ENCODE peak calls at places on chromosomes 3 and 15, in seven cellular contexts. One of them, this sample, is unnamed.

GRCh38 chr15:47820047-47820779 is 102.9 kb downstream of the SEMA6D start:
- DNase-seq in EL: no peak
- DNase-seq in ELR: peak; percentile 32
- DNase-seq in HT-29: no peak
- DNase-seq in SW480: no peak
- DNase-seq in upper lobe of right lung: no peak
- DNase-seq in activated naive CD4-positive, alpha-beta T cell treated with anti-CD3 and anti-CD28 coated beads, Interleukin-2, amount 50 U/mL, for 16 hours: no peak
- DNase-seq in this sample: peak; percentile 74

GRCh38 chr3:73580343-73580742 is 44.4 kb downstream of the PDZRN3 start:
- DNase-seq in ELR: peak; percentile 68
- DNase-seq in upper lobe of right lung: no peak
- DNase-seq in EL: peak; percentile 86
- DNase-seq in activated naive CD4-positive, alpha-beta T cell treated with anti-CD3 and anti-CD28 coated beads, Interleukin-2, amount 50 U/mL, for 16 hours: no peak
- DNase-seq in SW480: no peak
- DNase-seq in HT-29: peak; percentile 1
- DNase-seq in this sample: peak; percentile 18

GRCh38 chr3:150110097-150110496 is 139.4 kb upstream of the PFN2 start:
- DNase-seq in activated naive CD4-positive, alpha-beta T cell treated with anti-CD3 and anti-CD28 coated beads, Interleukin-2, amount 50 U/mL, for 16 hours: no peak
- DNase-seq in SW480: no peak
- DNase-seq in ELR: no peak
- DNase-seq in upper lobe of right lung: no peak
- DNase-seq in HT-29: no peak
- DNase-seq in EL: no peak
- DNase-seq in this sample: peak; percentile 39

GRCh38 chr3:167466961-167467360 is 6.9 kb downstream of the SERPINI2 start:
- DNase-seq in HT-29: no peak
- DNase-seq in EL: no peak
- DNase-seq in SW480: no peak
- DNase-seq in activated naive CD4-positive, alpha-beta T cell treated with anti-CD3 and anti-CD28 coated beads, Interleukin-2, amount 50 U/mL, for 16 hours: no peak
- DNase-seq in upper lobe of right lung: no peak
- DNase-seq in ELR: no peak
- DNase-seq in this sample: no peak

GRCh38 chr15:59622289-59622688 is 10.7 kb downstream of the GCNT3 start:
- DNase-seq in ELR: peak; percentile 79
- DNase-seq in activated naive CD4-positive, alpha-beta T cell treated with anti-CD3 and anti-CD28 coated beads, Interleukin-2, amount 50 U/mL, for 16 hours: peak; percentile 37
- DNase-seq in HT-29: peak; percentile 88
- DNase-seq in SW480: peak; percentile 65
- DNase-seq in upper lobe of right lung: no peak
- DNase-seq in EL: peak; percentile 63
- DNase-seq in this sample: peak; percentile 86

GRCh38 chr3:118960876-118961275 is 73.8 kb downstream of the IGSF11 start:
- DNase-seq in SW480: no peak
- DNase-seq in HT-29: no peak
- DNase-seq in EL: no peak
- DNase-seq in activated naive CD4-positive, alpha-beta T cell treated with anti-CD3 and anti-CD28 coated beads, Interleukin-2, amount 50 U/mL, for 16 hours: no peak
- DNase-seq in ELR: no peak
- DNase-seq in upper lobe of right lung: no peak
- DNase-seq in this sample: peak; percentile 53

GRCh38 chr3:193589616-193590015 is 3.4 kb upstream of the OPA1 start:
- DNase-seq in SW480: no peak
- DNase-seq in ELR: no peak
- DNase-seq in upper lobe of right lung: no peak
- DNase-seq in EL: no peak
- DNase-seq in activated naive CD4-positive, alpha-beta T cell treated with anti-CD3 and anti-CD28 coated beads, Interleukin-2, amount 50 U/mL, for 16 hours: no peak
- DNase-seq in HT-29: no peak
- DNase-seq in this sample: no peak

GRCh38 chr3:141399979-141400971 is 32.0 kb downstream of the ZBTB38 start:
- DNase-seq in ELR: no peak
- DNase-seq in upper lobe of right lung: no peak
- DNase-seq in SW480: no peak
- DNase-seq in activated naive CD4-positive, alpha-beta T cell treated with anti-CD3 and anti-CD28 coated beads, Interleukin-2, amount 50 U/mL, for 16 hours: no peak
- DNase-seq in EL: no peak
- DNase-seq in HT-29: no peak
- DNase-seq in this sample: no peak

GRCh38 chr3:32493437-32494414 is 8.9 kb downstream of the CMTM6 start:
- DNase-seq in SW480: no peak
- DNase-seq in EL: peak; percentile 56
- DNase-seq in activated naive CD4-positive, alpha-beta T cell treated with anti-CD3 and anti-CD28 coated beads, Interleukin-2, amount 50 U/mL, for 16 hours: no peak
- DNase-seq in upper lobe of right lung: no peak
- DNase-seq in HT-29: no peak
- DNase-seq in ELR: peak; percentile 52
- DNase-seq in this sample: no peak

GRCh38 chr3:150203273-150203672 is 204.8 kb upstream of the TSC22D2 start:
- DNase-seq in EL: no peak
- DNase-seq in activated naive CD4-positive, alpha-beta T cell treated with anti-CD3 and anti-CD28 coated beads, Interleukin-2, amount 50 U/mL, for 16 hours: no peak
- DNase-seq in SW480: no peak
- DNase-seq in HT-29: no peak
- DNase-seq in ELR: no peak
- DNase-seq in upper lobe of right lung: no peak
- DNase-seq in this sample: no peak

GRCh38 chr3:124701687-124702086 is 28.6 kb upstream of the UMPS start:
- DNase-seq in activated naive CD4-positive, alpha-beta T cell treated with anti-CD3 and anti-CD28 coated beads, Interleukin-2, amount 50 U/mL, for 16 hours: no peak
- DNase-seq in HT-29: no peak
- DNase-seq in ELR: peak; percentile 57
- DNase-seq in upper lobe of right lung: no peak
- DNase-seq in SW480: no peak
- DNase-seq in EL: peak; percentile 74
- DNase-seq in this sample: no peak

GRCh38 chr3:156416846-156417581 is 137.9 kb downstream of the SSR3 start:
- DNase-seq in activated naive CD4-positive, alpha-beta T cell treated with anti-CD3 and anti-CD28 coated beads, Interleukin-2, amount 50 U/mL, for 16 hours: no peak
- DNase-seq in HT-29: peak; percentile 2
- DNase-seq in EL: no peak
- DNase-seq in ELR: no peak
- DNase-seq in upper lobe of right lung: no peak
- DNase-seq in SW480: peak; percentile 65
- DNase-seq in this sample: peak; percentile 80

GRCh38 chr15:66625974-66626373 is 60.2 kb upstream of the LCTL start:
- DNase-seq in activated naive CD4-positive, alpha-beta T cell treated with anti-CD3 and anti-CD28 coated beads, Interleukin-2, amount 50 U/mL, for 16 hours: no peak
- DNase-seq in SW480: no peak
- DNase-seq in upper lobe of right lung: no peak
- DNase-seq in HT-29: no peak
- DNase-seq in EL: no peak
- DNase-seq in ELR: peak; percentile 58
- DNase-seq in this sample: peak; percentile 9

GRCh38 chr15:100190675-100191074 is 151.1 kb downstream of the ADAMTS17 start:
- DNase-seq in activated naive CD4-positive, alpha-beta T cell treated with anti-CD3 and anti-CD28 coated beads, Interleukin-2, amount 50 U/mL, for 16 hours: no peak
- DNase-seq in upper lobe of right lung: no peak
- DNase-seq in HT-29: no peak
- DNase-seq in EL: no peak
- DNase-seq in ELR: no peak
- DNase-seq in SW480: no peak
- DNase-seq in this sample: no peak

GRCh38 chr15:101407439-101407838 is 82.1 kb downstream of the PCSK6 start:
- DNase-seq in HT-29: no peak
- DNase-seq in ELR: no peak
- DNase-seq in upper lobe of right lung: peak; percentile 30
- DNase-seq in EL: no peak
- DNase-seq in SW480: no peak
- DNase-seq in activated naive CD4-positive, alpha-beta T cell treated with anti-CD3 and anti-CD28 coated beads, Interleukin-2, amount 50 U/mL, for 16 hours: no peak
- DNase-seq in this sample: no peak

GRCh38 chr3:23035927-23036640 is 167.0 kb upstream of the UBE2E2 start:
- DNase-seq in HT-29: peak; percentile 41
- DNase-seq in activated naive CD4-positive, alpha-beta T cell treated with anti-CD3 and anti-CD28 coated beads, Interleukin-2, amount 50 U/mL, for 16 hours: no peak
- DNase-seq in ELR: no peak
- DNase-seq in EL: no peak
- DNase-seq in upper lobe of right lung: peak; percentile 68
- DNase-seq in SW480: peak; percentile 33
- DNase-seq in this sample: peak; percentile 43

GRCh38 chr15:85073556-85074194 is 92.0 kb downstream of the PDE8A start:
- DNase-seq in SW480: no peak
- DNase-seq in EL: peak; percentile 25
- DNase-seq in upper lobe of right lung: no peak
- DNase-seq in activated naive CD4-positive, alpha-beta T cell treated with anti-CD3 and anti-CD28 coated beads, Interleukin-2, amount 50 U/mL, for 16 hours: no peak
- DNase-seq in HT-29: no peak
- DNase-seq in ELR: peak; percentile 55
- DNase-seq in this sample: peak; percentile 22

GRCh38 chr3:112377418-112378071 is 44.6 kb downstream of the CD200 start:
- DNase-seq in HT-29: no peak
- DNase-seq in SW480: no peak
- DNase-seq in ELR: no peak
- DNase-seq in activated naive CD4-positive, alpha-beta T cell treated with anti-CD3 and anti-CD28 coated beads, Interleukin-2, amount 50 U/mL, for 16 hours: no peak
- DNase-seq in EL: no peak
- DNase-seq in upper lobe of right lung: no peak
- DNase-seq in this sample: no peak

GRCh38 chr3:40915346-40915865 is 283.9 kb upstream of the CTNNB1 start:
- DNase-seq in ELR: no peak
- DNase-seq in upper lobe of right lung: no peak
- DNase-seq in EL: no peak
- DNase-seq in HT-29: no peak
- DNase-seq in activated naive CD4-positive, alpha-beta T cell treated with anti-CD3 and anti-CD28 coated beads, Interleukin-2, amount 50 U/mL, for 16 hours: no peak
- DNase-seq in SW480: no peak
- DNase-seq in this sample: no peak

GRCh38 chr3:125593991-125594574 is 1.2 kb downstream of the OSBPL11 start:
- DNase-seq in activated naive CD4-positive, alpha-beta T cell treated with anti-CD3 and anti-CD28 coated beads, Interleukin-2, amount 50 U/mL, for 16 hours: no peak
- DNase-seq in ELR: peak; percentile 32
- DNase-seq in SW480: peak; percentile 7
- DNase-seq in HT-29: peak; percentile 45
- DNase-seq in EL: peak; percentile 29
- DNase-seq in upper lobe of right lung: no peak
- DNase-seq in this sample: peak; percentile 30

GRCh38 chr3:15694628-15695027 is 93.1 kb downstream of the BTD start:
- DNase-seq in activated naive CD4-positive, alpha-beta T cell treated with anti-CD3 and anti-CD28 coated beads, Interleukin-2, amount 50 U/mL, for 16 hours: no peak
- DNase-seq in SW480: no peak
- DNase-seq in EL: no peak
- DNase-seq in HT-29: no peak
- DNase-seq in upper lobe of right lung: no peak
- DNase-seq in ELR: no peak
- DNase-seq in this sample: no peak

GRCh38 chr3:170410428-170411029 is 8.1 kb upstream of the CLDN11 start:
- DNase-seq in EL: peak; percentile 29
- DNase-seq in activated naive CD4-positive, alpha-beta T cell treated with anti-CD3 and anti-CD28 coated beads, Interleukin-2, amount 50 U/mL, for 16 hours: no peak
- DNase-seq in SW480: peak; percentile 49
- DNase-seq in ELR: peak; percentile 60
- DNase-seq in HT-29: peak; percentile 79
- DNase-seq in upper lobe of right lung: no peak
- DNase-seq in this sample: peak; percentile 64

GRCh38 chr3:126878664-126879063 is 104.3 kb upstream of the PLXNA1 start:
- DNase-seq in activated naive CD4-positive, alpha-beta T cell treated with anti-CD3 and anti-CD28 coated beads, Interleukin-2, amount 50 U/mL, for 16 hours: no peak
- DNase-seq in SW480: no peak
- DNase-seq in EL: no peak
- DNase-seq in HT-29: no peak
- DNase-seq in ELR: no peak
- DNase-seq in upper lobe of right lung: no peak
- DNase-seq in this sample: no peak

GRCh38 chr15:74598126-74598842 is 17.4 kb upstream of the CLK3 start:
- DNase-seq in ELR: peak; percentile 91
- DNase-seq in EL: peak; percentile 92
- DNase-seq in upper lobe of right lung: peak; percentile 96
- DNase-seq in HT-29: peak; percentile 98
- DNase-seq in SW480: peak; percentile 86
- DNase-seq in activated naive CD4-positive, alpha-beta T cell treated with anti-CD3 and anti-CD28 coated beads, Interleukin-2, amount 50 U/mL, for 16 hours: peak; percentile 85
- DNase-seq in this sample: no peak

GRCh38 chr15:99305761-99306505 is 54.7 kb downstream of the LRRC28 start:
- DNase-seq in upper lobe of right lung: no peak
- DNase-seq in activated naive CD4-positive, alpha-beta T cell treated with anti-CD3 and anti-CD28 coated beads, Interleukin-2, amount 50 U/mL, for 16 hours: no peak
- DNase-seq in ELR: no peak
- DNase-seq in EL: peak; percentile 44
- DNase-seq in SW480: no peak
- DNase-seq in HT-29: no peak
- DNase-seq in this sample: peak; percentile 65

GRCh38 chr15:43009206-43009605 is 88.6 kb upstream of the TTBK2 start:
- DNase-seq in HT-29: no peak
- DNase-seq in activated naive CD4-positive, alpha-beta T cell treated with anti-CD3 and anti-CD28 coated beads, Interleukin-2, amount 50 U/mL, for 16 hours: no peak
- DNase-seq in upper lobe of right lung: no peak
- DNase-seq in ELR: no peak
- DNase-seq in SW480: no peak
- DNase-seq in EL: no peak
- DNase-seq in this sample: no peak

GRCh38 chr3:21041621-21042020 is 709.4 kb downstream of the ZNF385D start:
- DNase-seq in ELR: no peak
- DNase-seq in upper lobe of right lung: no peak
- DNase-seq in EL: no peak
- DNase-seq in SW480: no peak
- DNase-seq in activated naive CD4-positive, alpha-beta T cell treated with anti-CD3 and anti-CD28 coated beads, Interleukin-2, amount 50 U/mL, for 16 hours: no peak
- DNase-seq in HT-29: no peak
- DNase-seq in this sample: no peak

GRCh38 chr3:45599424-45599886 is 4.9 kb downstream of the LIMD1 start:
- DNase-seq in ELR: no peak
- DNase-seq in EL: no peak
- DNase-seq in HT-29: peak; percentile 17
- DNase-seq in upper lobe of right lung: no peak
- DNase-seq in SW480: no peak
- DNase-seq in activated naive CD4-positive, alpha-beta T cell treated with anti-CD3 and anti-CD28 coated beads, Interleukin-2, amount 50 U/mL, for 16 hours: no peak
- DNase-seq in this sample: no peak

GRCh38 chr15:100689500-100689899 is 87.1 kb downstream of the ASB7 start:
- DNase-seq in activated naive CD4-positive, alpha-beta T cell treated with anti-CD3 and anti-CD28 coated beads, Interleukin-2, amount 50 U/mL, for 16 hours: no peak
- DNase-seq in upper lobe of right lung: peak; percentile 26
- DNase-seq in HT-29: no peak
- DNase-seq in SW480: no peak
- DNase-seq in EL: no peak
- DNase-seq in ELR: no peak
- DNase-seq in this sample: no peak

GRCh38 chr3:94036909-94037507 is 8.6 kb upstream of the STX19 start:
- DNase-seq in SW480: peak; percentile 7
- DNase-seq in EL: peak; percentile 63
- DNase-seq in upper lobe of right lung: no peak
- DNase-seq in ELR: peak; percentile 76
- DNase-seq in HT-29: peak; percentile 75
- DNase-seq in activated naive CD4-positive, alpha-beta T cell treated with anti-CD3 and anti-CD28 coated beads, Interleukin-2, amount 50 U/mL, for 16 hours: no peak
- DNase-seq in this sample: peak; percentile 84

GRCh38 chr3:126886217-126886616 is 96.7 kb upstream of the PLXNA1 start:
- DNase-seq in upper lobe of right lung: no peak
- DNase-seq in EL: no peak
- DNase-seq in activated naive CD4-positive, alpha-beta T cell treated with anti-CD3 and anti-CD28 coated beads, Interleukin-2, amount 50 U/mL, for 16 hours: no peak
- DNase-seq in HT-29: no peak
- DNase-seq in SW480: no peak
- DNase-seq in ELR: peak; percentile 65
- DNase-seq in this sample: no peak

GRCh38 chr15:25192651-25193050 is 237.9 kb downstream of the SNRPN start:
- DNase-seq in ELR: no peak
- DNase-seq in EL: no peak
- DNase-seq in activated naive CD4-positive, alpha-beta T cell treated with anti-CD3 and anti-CD28 coated beads, Interleukin-2, amount 50 U/mL, for 16 hours: no peak
- DNase-seq in upper lobe of right lung: no peak
- DNase-seq in HT-29: no peak
- DNase-seq in SW480: no peak
- DNase-seq in this sample: no peak

GRCh38 chr3:129310111-129310601 is 31.5 kb downstream of the HMCES start:
- DNase-seq in HT-29: peak; percentile 52
- DNase-seq in upper lobe of right lung: no peak
- DNase-seq in activated naive CD4-positive, alpha-beta T cell treated with anti-CD3 and anti-CD28 coated beads, Interleukin-2, amount 50 U/mL, for 16 hours: no peak
- DNase-seq in ELR: no peak
- DNase-seq in EL: no peak
- DNase-seq in SW480: peak; percentile 61
- DNase-seq in this sample: peak; percentile 62

GRCh38 chr3:115423170-115423569 is 200.1 kb upstream of the GAP43 start:
- DNase-seq in SW480: no peak
- DNase-seq in upper lobe of right lung: no peak
- DNase-seq in EL: no peak
- DNase-seq in HT-29: no peak
- DNase-seq in activated naive CD4-positive, alpha-beta T cell treated with anti-CD3 and anti-CD28 coated beads, Interleukin-2, amount 50 U/mL, for 16 hours: no peak
- DNase-seq in ELR: peak; percentile 3
- DNase-seq in this sample: no peak

GRCh38 chr3:73601476-73601875 is 23.3 kb downstream of the PDZRN3 start:
- DNase-seq in SW480: no peak
- DNase-seq in upper lobe of right lung: no peak
- DNase-seq in ELR: no peak
- DNase-seq in EL: no peak
- DNase-seq in activated naive CD4-positive, alpha-beta T cell treated with anti-CD3 and anti-CD28 coated beads, Interleukin-2, amount 50 U/mL, for 16 hours: no peak
- DNase-seq in HT-29: no peak
- DNase-seq in this sample: no peak

GRCh38 chr3:194009892-194010533 is 125.9 kb upstream of the HES1 start:
- DNase-seq in HT-29: peak; percentile 29
- DNase-seq in ELR: no peak
- DNase-seq in upper lobe of right lung: no peak
- DNase-seq in activated naive CD4-positive, alpha-beta T cell treated with anti-CD3 and anti-CD28 coated beads, Interleukin-2, amount 50 U/mL, for 16 hours: no peak
- DNase-seq in EL: no peak
- DNase-seq in SW480: peak; percentile 47
- DNase-seq in this sample: no peak

GRCh38 chr3:170506556-170506955 is 79.3 kb downstream of the SLC7A14 start:
- DNase-seq in EL: peak; percentile 40
- DNase-seq in upper lobe of right lung: no peak
- DNase-seq in SW480: peak; percentile 36
- DNase-seq in activated naive CD4-positive, alpha-beta T cell treated with anti-CD3 and anti-CD28 coated beads, Interleukin-2, amount 50 U/mL, for 16 hours: no peak
- DNase-seq in ELR: peak; percentile 41
- DNase-seq in HT-29: peak; percentile 84
- DNase-seq in this sample: peak; percentile 36

GRCh38 chr3:108013141-108014055 is 77.4 kb downstream of the CD47 start:
- DNase-seq in upper lobe of right lung: no peak
- DNase-seq in ELR: no peak
- DNase-seq in activated naive CD4-positive, alpha-beta T cell treated with anti-CD3 and anti-CD28 coated beads, Interleukin-2, amount 50 U/mL, for 16 hours: no peak
- DNase-seq in EL: no peak
- DNase-seq in HT-29: no peak
- DNase-seq in SW480: no peak
- DNase-seq in this sample: no peak